ENCODE peak calls at places on chromosomes 5 and 9, in six cellular contexts. One of them, this sample, is unnamed.
A peak's percentile ranks its signal among the peaks of the same experiment; 100 is the strongest.

GRCh38 chr5:72380491-72381274 is 60.5 kb downstream of the PTCD2 start:
- DNase-seq in neural progenitor cell: no peak
- DNase-seq in neuronal stem cell: no peak
- DNase-seq in breast epithelium: no peak
- DNase-seq in kidney: no peak
- DNase-seq in mammary epithelial cell: no peak
- DNase-seq in this sample: no peak

GRCh38 chr5:68459500-68460139 is 244.1 kb downstream of the PIK3R1 start:
- DNase-seq in breast epithelium: no peak
- DNase-seq in neural progenitor cell: no peak
- DNase-seq in mammary epithelial cell: no peak
- DNase-seq in neuronal stem cell: no peak
- DNase-seq in kidney: no peak
- DNase-seq in this sample: no peak

GRCh38 chr5:179599100-179599499 is 24.4 kb downstream of the HNRNPH1 start:
- DNase-seq in mammary epithelial cell: no peak
- DNase-seq in kidney: no peak
- DNase-seq in neuronal stem cell: no peak
- DNase-seq in breast epithelium: no peak
- DNase-seq in neural progenitor cell: no peak
- DNase-seq in this sample: peak; percentile 77

GRCh38 chr5:56206126-56206525 is 27.0 kb downstream of the ANKRD55 start:
- DNase-seq in neural progenitor cell: no peak
- DNase-seq in neuronal stem cell: no peak
- DNase-seq in breast epithelium: no peak
- DNase-seq in kidney: no peak
- DNase-seq in mammary epithelial cell: no peak
- DNase-seq in this sample: peak; percentile 66

GRCh38 chr5:150159741-150160179 is 4.1 kb upstream of the PDGFRB start:
- DNase-seq in breast epithelium: no peak
- DNase-seq in mammary epithelial cell: no peak
- DNase-seq in neuronal stem cell: no peak
- DNase-seq in neural progenitor cell: no peak
- DNase-seq in kidney: no peak
- DNase-seq in this sample: peak; percentile 95

GRCh38 chr5:112743631-112744030 is 5.9 kb downstream of the APC start:
- DNase-seq in kidney: no peak
- DNase-seq in breast epithelium: no peak
- DNase-seq in neural progenitor cell: no peak
- DNase-seq in mammary epithelial cell: no peak
- DNase-seq in neuronal stem cell: no peak
- DNase-seq in this sample: no peak

GRCh38 chr9:23733495-23734078 is 92.5 kb downstream of the ELAVL2 start:
- DNase-seq in breast epithelium: no peak
- DNase-seq in neural progenitor cell: no peak
- DNase-seq in mammary epithelial cell: peak; percentile 30
- DNase-seq in kidney: no peak
- DNase-seq in neuronal stem cell: no peak
- DNase-seq in this sample: no peak

GRCh38 chr9:121201045-121201737 is 478 bp downstream of the RAB14 start:
- DNase-seq in neural progenitor cell: peak; percentile 75
- DNase-seq in breast epithelium: no peak
- DNase-seq in kidney: peak; percentile 90
- DNase-seq in neuronal stem cell: peak; percentile 24
- DNase-seq in mammary epithelial cell: peak; percentile 29
- DNase-seq in this sample: peak; percentile 77

GRCh38 chr5:119290161-119290569 is 65.7 kb upstream of the TNFAIP8 start:
- DNase-seq in breast epithelium: no peak
- DNase-seq in neuronal stem cell: no peak
- DNase-seq in neural progenitor cell: no peak
- DNase-seq in mammary epithelial cell: no peak
- DNase-seq in kidney: no peak
- DNase-seq in this sample: no peak

GRCh38 chr5:169416583-169417196 is 115.8 kb upstream of the SLIT3 start:
- DNase-seq in neuronal stem cell: no peak
- DNase-seq in mammary epithelial cell: peak; percentile 86
- DNase-seq in breast epithelium: peak; percentile 24
- DNase-seq in kidney: peak; percentile 89
- DNase-seq in neural progenitor cell: peak; percentile 72
- DNase-seq in this sample: peak; percentile 83

GRCh38 chr9:6484210-6484609 is 71.2 kb downstream of the UHRF2 start:
- DNase-seq in breast epithelium: no peak
- DNase-seq in neuronal stem cell: no peak
- DNase-seq in kidney: no peak
- DNase-seq in mammary epithelial cell: no peak
- DNase-seq in neural progenitor cell: peak; percentile 3
- DNase-seq in this sample: no peak

GRCh38 chr5:126988021-126988569 is 42.3 kb downstream of the MARCHF3 start:
- DNase-seq in breast epithelium: no peak
- DNase-seq in neuronal stem cell: no peak
- DNase-seq in kidney: no peak
- DNase-seq in mammary epithelial cell: no peak
- DNase-seq in neural progenitor cell: no peak
- DNase-seq in this sample: no peak
- H3K4me1 ChIP-seq in breast epithelium: no peaks in the 10 kb centered on the region
- H3K4me1 ChIP-seq in neuronal stem cell: no peaks in the 10 kb centered on the region
- H3K4me1 ChIP-seq in kidney: no peaks in the 10 kb centered on the region
- H3K4me1 ChIP-seq in mammary epithelial cell: no peaks in the 10 kb centered on the region
- H3K4me1 ChIP-seq in neural progenitor cell: peaks cover 6% of the 10 kb centered on the region
- H3K4me1 ChIP-seq in this sample: peaks cover 6% of the 10 kb centered on the region

GRCh38 chr9:131559416-131560000 is 14.2 kb downstream of the PRRT1B start:
- DNase-seq in breast epithelium: no peak
- DNase-seq in neural progenitor cell: no peak
- DNase-seq in mammary epithelial cell: no peak
- DNase-seq in kidney: no peak
- DNase-seq in neuronal stem cell: no peak
- DNase-seq in this sample: peak; percentile 18

GRCh38 chr9:131562032-131562959 is 17.0 kb downstream of the PRRT1B start:
- DNase-seq in kidney: no peak
- DNase-seq in neural progenitor cell: no peak
- DNase-seq in breast epithelium: no peak
- DNase-seq in mammary epithelial cell: peak; percentile 66
- DNase-seq in neuronal stem cell: no peak
- DNase-seq in this sample: peak; percentile 68

GRCh38 chr9:131567910-131568309 is 22.6 kb downstream of the PRRT1B start:
- DNase-seq in mammary epithelial cell: no peak
- DNase-seq in neuronal stem cell: no peak
- DNase-seq in breast epithelium: no peak
- DNase-seq in kidney: peak; percentile 68
- DNase-seq in neural progenitor cell: no peak
- DNase-seq in this sample: peak; percentile 43

GRCh38 chr9:131566158-131566557 is 20.8 kb downstream of the PRRT1B start:
- DNase-seq in neuronal stem cell: no peak
- DNase-seq in neural progenitor cell: no peak
- DNase-seq in mammary epithelial cell: no peak
- DNase-seq in kidney: no peak
- DNase-seq in breast epithelium: no peak
- DNase-seq in this sample: no peak

DNA sequence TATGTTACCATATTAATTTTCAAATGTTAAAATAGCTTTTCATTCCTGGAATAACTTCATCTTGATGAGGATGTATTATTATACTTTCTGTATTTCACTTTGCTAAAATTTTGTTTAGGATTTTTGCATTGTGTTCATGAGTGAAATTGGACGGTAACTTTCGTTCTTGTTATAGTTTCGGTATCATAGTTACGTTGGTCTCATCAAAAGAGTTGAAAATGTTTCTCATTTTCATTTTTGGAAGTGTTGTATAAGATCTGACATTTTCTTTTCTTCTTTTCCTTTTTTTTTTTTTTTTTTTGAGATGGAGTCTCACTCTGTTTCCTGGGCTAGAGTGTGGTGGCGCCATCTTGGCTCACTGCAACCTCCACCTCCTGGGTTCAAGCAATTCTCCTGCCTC is 20.0 kb downstream of the PRRT1B start:
- DNase-seq in neuronal stem cell: no peak
- DNase-seq in breast epithelium: no peak
- DNase-seq in kidney: no peak
- DNase-seq in neural progenitor cell: no peak
- DNase-seq in mammary epithelial cell: no peak
- DNase-seq in this sample: no peak
- H3K4me1 ChIP-seq in neuronal stem cell: no peaks in the 10 kb centered on the region
- H3K4me1 ChIP-seq in breast epithelium: no peaks in the 10 kb centered on the region
- H3K4me1 ChIP-seq in kidney: no peaks in the 10 kb centered on the region
- H3K4me1 ChIP-seq in neural progenitor cell: no peaks in the 10 kb centered on the region
- H3K4me1 ChIP-seq in mammary epithelial cell: peaks cover 8% of the 10 kb centered on the region
- H3K4me1 ChIP-seq in this sample: peaks cover 4% of the 10 kb centered on the region

GRCh38 chr9:4844439-4844838 is 51.7 kb downstream of the RCL1 start:
- DNase-seq in mammary epithelial cell: no peak
- DNase-seq in neuronal stem cell: no peak
- DNase-seq in neural progenitor cell: no peak
- DNase-seq in breast epithelium: no peak
- DNase-seq in kidney: no peak
- DNase-seq in this sample: no peak
- H3K4me1 ChIP-seq in mammary epithelial cell: no peaks in the 10 kb centered on the region
- H3K4me1 ChIP-seq in neuronal stem cell: no peaks in the 10 kb centered on the region
- H3K4me1 ChIP-seq in neural progenitor cell: peaks cover 6% of the 10 kb centered on the region
- H3K4me1 ChIP-seq in breast epithelium: no peaks in the 10 kb centered on the region
- H3K4me1 ChIP-seq in kidney: peaks cover 4% of the 10 kb centered on the region
- H3K4me1 ChIP-seq in this sample: peaks cover 14% of the 10 kb centered on the region

GRCh38 chr5:140113699-140114263 is at the start of gene PURA:
- DNase-seq in breast epithelium: peak; percentile 93
- DNase-seq in mammary epithelial cell: peak; percentile 92
- DNase-seq in neural progenitor cell: peak; percentile 97
- DNase-seq in kidney: peak; percentile 99
- DNase-seq in neuronal stem cell: peak; percentile 87
- DNase-seq in this sample: peak; percentile 99
- H3K4me1 ChIP-seq in breast epithelium: peaks cover 19% of the 10 kb centered on the region
- H3K4me1 ChIP-seq in mammary epithelial cell: peaks cover 24% of the 10 kb centered on the region
- H3K4me1 ChIP-seq in neural progenitor cell: peaks cover 36% of the 10 kb centered on the region
- H3K4me1 ChIP-seq in kidney: peaks cover 25% of the 10 kb centered on the region
- H3K4me1 ChIP-seq in neuronal stem cell: peaks cover 8% of the 10 kb centered on the region
- H3K4me1 ChIP-seq in this sample: peaks cover 39% of the 10 kb centered on the region

GRCh38 chr5:44783916-44784315 is 24.8 kb upstream of the MRPS30 start:
- DNase-seq in kidney: no peak
- DNase-seq in neuronal stem cell: no peak
- DNase-seq in breast epithelium: no peak
- DNase-seq in mammary epithelial cell: no peak
- DNase-seq in neural progenitor cell: no peak
- DNase-seq in this sample: no peak
- H3K4me1 ChIP-seq in kidney: no peaks in the 10 kb centered on the region
- H3K4me1 ChIP-seq in neuronal stem cell: no peaks in the 10 kb centered on the region
- H3K4me1 ChIP-seq in breast epithelium: no peaks in the 10 kb centered on the region
- H3K4me1 ChIP-seq in mammary epithelial cell: no peaks in the 10 kb centered on the region
- H3K4me1 ChIP-seq in neural progenitor cell: no peaks in the 10 kb centered on the region
- H3K4me1 ChIP-seq in this sample: no peaks in the 10 kb centered on the region

GRCh38 chr9:74443036-74443750 is 53.9 kb upstream of the RORB start:
- DNase-seq in neuronal stem cell: no peak
- DNase-seq in neural progenitor cell: no peak
- DNase-seq in mammary epithelial cell: peak; percentile 74
- DNase-seq in breast epithelium: no peak
- DNase-seq in kidney: no peak
- DNase-seq in this sample: no peak
- H3K4me1 ChIP-seq in neuronal stem cell: no peaks in the 10 kb centered on the region
- H3K4me1 ChIP-seq in neural progenitor cell: no peaks in the 10 kb centered on the region
- H3K4me1 ChIP-seq in mammary epithelial cell: no peaks in the 10 kb centered on the region
- H3K4me1 ChIP-seq in breast epithelium: no peaks in the 10 kb centered on the region
- H3K4me1 ChIP-seq in kidney: no peaks in the 10 kb centered on the region
- H3K4me1 ChIP-seq in this sample: no peaks in the 10 kb centered on the region

DNA sequence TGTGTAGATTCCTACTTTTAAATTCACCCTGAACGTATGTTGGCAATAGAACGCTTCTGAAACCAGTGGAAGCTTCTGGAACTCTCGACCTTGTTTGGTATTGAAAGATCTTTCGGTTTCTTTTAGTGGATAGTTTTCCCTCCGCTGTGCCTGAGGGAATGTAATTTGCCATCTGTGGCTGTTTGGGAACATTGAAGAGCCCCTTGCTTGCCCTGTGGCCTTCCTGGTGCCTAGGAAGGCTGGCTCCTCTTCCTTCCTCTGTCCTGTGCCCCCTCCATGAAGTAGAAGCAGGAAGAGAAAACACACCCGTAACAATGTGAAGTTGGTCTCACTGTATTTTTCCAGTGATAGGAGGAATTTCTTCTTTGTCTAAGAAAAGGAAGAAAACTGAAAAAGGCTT is 274.3 kb downstream of the AOPEP start:
- DNase-seq in neuronal stem cell: no peak
- DNase-seq in mammary epithelial cell: no peak
- DNase-seq in neural progenitor cell: no peak
- DNase-seq in breast epithelium: no peak
- DNase-seq in kidney: no peak
- DNase-seq in this sample: no peak
- H3K4me1 ChIP-seq in neuronal stem cell: peaks cover 7% of the 10 kb centered on the region
- H3K4me1 ChIP-seq in mammary epithelial cell: peaks cover 10% of the 10 kb centered on the region
- H3K4me1 ChIP-seq in neural progenitor cell: peaks cover 25% of the 10 kb centered on the region
- H3K4me1 ChIP-seq in breast epithelium: no peaks in the 10 kb centered on the region
- H3K4me1 ChIP-seq in kidney: peaks cover 18% of the 10 kb centered on the region
- H3K4me1 ChIP-seq in this sample: peaks cover 9% of the 10 kb centered on the region